ENCODE peak calls at places on chromosomes 7 and 10, in five cellular contexts. C is PC-3; E is AG10803; P is dermis microvascular lymphatic vessel endothelial cell; U is stimulated activated CD4-positive, alpha-beta T cell treated with anti-CD3 and anti-CD28 coated beads, Interleukin-4, amount 100 ng/mL, for 4 hours. O is an unnamed sample.

GRCh38 chr10:84333864-84334451 is 5.6 kb downstream of the CCSER2 start:
- DNase-seq in C (no peak), E (peak), P (no peak), U (peak), O (peak)

GRCh38 chr10:116756277-116756676 is 13.9 kb upstream of the HSPA12A start:
- DNase-seq in C (no peak), E (peak), P (no peak), U (no peak), O (no peak)

GRCh38 chr10:129375912-129376311 is 91.1 kb upstream of the MGMT start:
- DNase-seq in C (no peak), E (no peak), P (no peak), U (no peak), O (no peak)

GRCh38 chr7:78280276-78280675 is 481.7 kb downstream of the PHTF2 start:
- DNase-seq in C (no peak), E (no peak), P (no peak), U (no peak), O (no peak)

GRCh38 chr10:52486840-52487611 is 172.9 kb downstream of the DKK1 start:
- DNase-seq in C (peak), E (peak), P (no peak), U (no peak), O (no peak)

GRCh38 chr10:114258274-114258840 is 19.3 kb downstream of the VWA2 start:
- DNase-seq in C (no peak), E (no peak), P (no peak), U (no peak), O (no peak)

GRCh38 chr7:150428671-150429451 is 21.6 kb upstream of the GIMAP8 start:
- DNase-seq in C (peak), E (peak), P (no peak), U (no peak), O (no peak)

GRCh38 chr7:127885843-127886242 is 145.4 kb downstream of the LRRC4 start:
- DNase-seq in C (no peak), E (peak), P (no peak), U (no peak), O (no peak)

GRCh38 chr7:194257-194995 is 2.1 kb downstream of the FAM20C start:
- DNase-seq in C (no peak), E (peak), P (no peak), U (no peak), O (no peak)

GRCh38 chr10:92413011-92413410 is 122.0 kb downstream of the MARCHF5 start:
- DNase-seq in C (no peak), E (no peak), P (no peak), U (no peak), O (no peak)

GRCh38 chr7:148982596-148983219 is 45.6 kb downstream of the PDIA4 start:
- DNase-seq in C (peak), E (peak), P (no peak), U (no peak), O (no peak)

O was measured in activated T-helper 9 cell treated with anti-CD3 and anti-CD28 coated beads, Interleukin-2, amount 50 U/mL, for 16 hours.